ENCODE peak calls at places on chromosomes 7 and 10, in five cellular contexts. One of them, this sample, is unnamed.

GRCh38 chr7:154832557-154833138 is 170.3 kb downstream of the PAXIP1 start:
- DNase-seq in activated CD4-positive, alpha-beta T cell treated with anti-CD3 and anti-CD28 coated beads for 48 hours: no peak
- DNase-seq in CD4-positive, CD25-positive, alpha-beta regulatory T cell: no peak
- DNase-seq in occipital lobe: no peak
- DNase-seq in endodermal cell: peak; percentile 80
- DNase-seq in this sample: peak; percentile 16

GRCh38 chr10:71964669-71965515 is 697 bp downstream of the CHST3 start:
- DNase-seq in activated CD4-positive, alpha-beta T cell treated with anti-CD3 and anti-CD28 coated beads for 48 hours: peak; percentile 74
- DNase-seq in CD4-positive, CD25-positive, alpha-beta regulatory T cell: peak; percentile 54
- DNase-seq in occipital lobe: peak; percentile 42
- DNase-seq in endodermal cell: peak; percentile 76
- DNase-seq in this sample: peak; percentile 48

GRCh38 chr7:105723582-105723981 is 142.3 kb upstream of the EFCAB10 start:
- DNase-seq in activated CD4-positive, alpha-beta T cell treated with anti-CD3 and anti-CD28 coated beads for 48 hours: no peak
- DNase-seq in CD4-positive, CD25-positive, alpha-beta regulatory T cell: no peak
- DNase-seq in occipital lobe: no peak
- DNase-seq in endodermal cell: peak; percentile 59
- DNase-seq in this sample: peak; percentile 63

GRCh38 chr7:79421751-79422150 is 31.7 kb downstream of the MAGI2 start:
- DNase-seq in activated CD4-positive, alpha-beta T cell treated with anti-CD3 and anti-CD28 coated beads for 48 hours: no peak
- DNase-seq in CD4-positive, CD25-positive, alpha-beta regulatory T cell: no peak
- DNase-seq in occipital lobe: no peak
- DNase-seq in endodermal cell: no peak
- DNase-seq in this sample: no peak

GRCh38 chr7:42002654-42003053 is 234.4 kb downstream of the GLI3 start:
- DNase-seq in activated CD4-positive, alpha-beta T cell treated with anti-CD3 and anti-CD28 coated beads for 48 hours: no peak
- DNase-seq in CD4-positive, CD25-positive, alpha-beta regulatory T cell: no peak
- DNase-seq in occipital lobe: no peak
- DNase-seq in endodermal cell: no peak
- DNase-seq in this sample: no peak

GRCh38 chr10:77756319-77757232 is 119.0 kb upstream of the KCNMA1 start:
- DNase-seq in activated CD4-positive, alpha-beta T cell treated with anti-CD3 and anti-CD28 coated beads for 48 hours: peak; percentile 35
- DNase-seq in CD4-positive, CD25-positive, alpha-beta regulatory T cell: peak; percentile 13
- DNase-seq in occipital lobe: no peak
- DNase-seq in endodermal cell: peak; percentile 93
- DNase-seq in this sample: peak; percentile 66

GRCh38 chr10:8048281-8049008 is 6.0 kb upstream of the GATA3 start:
- DNase-seq in activated CD4-positive, alpha-beta T cell treated with anti-CD3 and anti-CD28 coated beads for 48 hours: peak; percentile 39
- DNase-seq in CD4-positive, CD25-positive, alpha-beta regulatory T cell: peak; percentile 50
- DNase-seq in occipital lobe: no peak
- DNase-seq in endodermal cell: no peak
- DNase-seq in this sample: no peak

GRCh38 chr7:85126383-85126782 is 60.5 kb downstream of the SEMA3D start:
- DNase-seq in activated CD4-positive, alpha-beta T cell treated with anti-CD3 and anti-CD28 coated beads for 48 hours: no peak
- DNase-seq in CD4-positive, CD25-positive, alpha-beta regulatory T cell: no peak
- DNase-seq in occipital lobe: no peak
- DNase-seq in endodermal cell: no peak
- DNase-seq in this sample: no peak

GRCh38 chr10:119655566-119656001 is 4.4 kb downstream of the BAG3 start:
- DNase-seq in activated CD4-positive, alpha-beta T cell treated with anti-CD3 and anti-CD28 coated beads for 48 hours: peak; percentile 78
- DNase-seq in CD4-positive, CD25-positive, alpha-beta regulatory T cell: peak; percentile 57
- DNase-seq in occipital lobe: no peak
- DNase-seq in endodermal cell: no peak
- DNase-seq in this sample: no peak

GRCh38 chr10:13567030-13567429 is 19.7 kb upstream of the PRPF18 start:
- DNase-seq in activated CD4-positive, alpha-beta T cell treated with anti-CD3 and anti-CD28 coated beads for 48 hours: no peak
- DNase-seq in CD4-positive, CD25-positive, alpha-beta regulatory T cell: no peak
- DNase-seq in occipital lobe: no peak
- DNase-seq in endodermal cell: no peak
- DNase-seq in this sample: no peak

GRCh38 chr10:103637855-103638561 is 144.5 kb downstream of the NEURL1 start:
- DNase-seq in activated CD4-positive, alpha-beta T cell treated with anti-CD3 and anti-CD28 coated beads for 48 hours: no peak
- DNase-seq in CD4-positive, CD25-positive, alpha-beta regulatory T cell: no peak
- DNase-seq in occipital lobe: no peak
- DNase-seq in endodermal cell: no peak
- DNase-seq in this sample: no peak

GRCh38 chr10:44947356-44948152 is 12.0 kb upstream of the RASSF4 start:
- DNase-seq in activated CD4-positive, alpha-beta T cell treated with anti-CD3 and anti-CD28 coated beads for 48 hours: no peak
- DNase-seq in CD4-positive, CD25-positive, alpha-beta regulatory T cell: no peak
- DNase-seq in occipital lobe: no peak
- DNase-seq in endodermal cell: no peak
- DNase-seq in this sample: no peak

GRCh38 chr10:124030711-124031110 is 62.7 kb downstream of the CHST15 start:
- DNase-seq in activated CD4-positive, alpha-beta T cell treated with anti-CD3 and anti-CD28 coated beads for 48 hours: no peak
- DNase-seq in CD4-positive, CD25-positive, alpha-beta regulatory T cell: no peak
- DNase-seq in occipital lobe: no peak
- DNase-seq in endodermal cell: no peak
- DNase-seq in this sample: no peak

GRCh38 chr10:63901916-63902315 is 380.7 kb downstream of the REEP3 start:
- DNase-seq in activated CD4-positive, alpha-beta T cell treated with anti-CD3 and anti-CD28 coated beads for 48 hours: no peak
- DNase-seq in CD4-positive, CD25-positive, alpha-beta regulatory T cell: no peak
- DNase-seq in occipital lobe: peak; percentile 9
- DNase-seq in endodermal cell: no peak
- DNase-seq in this sample: no peak

GRCh38 chr10:73956476-73957338 is 41.2 kb upstream of the VCL start:
- DNase-seq in activated CD4-positive, alpha-beta T cell treated with anti-CD3 and anti-CD28 coated beads for 48 hours: peak; percentile 31
- DNase-seq in CD4-positive, CD25-positive, alpha-beta regulatory T cell: peak; percentile 79
- DNase-seq in occipital lobe: no peak
- DNase-seq in endodermal cell: no peak
- DNase-seq in this sample: no peak

GRCh38 chr10:68550747-68551411 is 9.3 kb upstream of the TET1 start:
- DNase-seq in activated CD4-positive, alpha-beta T cell treated with anti-CD3 and anti-CD28 coated beads for 48 hours: peak; percentile 53
- DNase-seq in CD4-positive, CD25-positive, alpha-beta regulatory T cell: peak; percentile 73
- DNase-seq in occipital lobe: no peak
- DNase-seq in endodermal cell: peak; percentile 88
- DNase-seq in this sample: peak; percentile 68

GRCh38 chr7:12692479-12693259 is 5.2 kb downstream of the ARL4A start:
- DNase-seq in activated CD4-positive, alpha-beta T cell treated with anti-CD3 and anti-CD28 coated beads for 48 hours: no peak
- DNase-seq in CD4-positive, CD25-positive, alpha-beta regulatory T cell: peak; percentile 13
- DNase-seq in occipital lobe: no peak
- DNase-seq in endodermal cell: no peak
- DNase-seq in this sample: no peak

GRCh38 chr7:70774895-70775527 is 356.9 kb upstream of the GALNT17 start:
- DNase-seq in activated CD4-positive, alpha-beta T cell treated with anti-CD3 and anti-CD28 coated beads for 48 hours: no peak
- DNase-seq in CD4-positive, CD25-positive, alpha-beta regulatory T cell: no peak
- DNase-seq in occipital lobe: no peak
- DNase-seq in endodermal cell: peak; percentile 24
- DNase-seq in this sample: no peak

GRCh38 chr10:118246340-118247247 is 95.5 kb downstream of the FAM204A start:
- DNase-seq in activated CD4-positive, alpha-beta T cell treated with anti-CD3 and anti-CD28 coated beads for 48 hours: no peak
- DNase-seq in CD4-positive, CD25-positive, alpha-beta regulatory T cell: no peak
- DNase-seq in occipital lobe: no peak
- DNase-seq in endodermal cell: peak; percentile 59
- DNase-seq in this sample: peak; percentile 61